ENCODE peak calls at places on chromosomes 11 and 22, in six cellular contexts. E is mucosa of gallbladder; B is RCC 7860; O is activated CD8-positive, alpha-beta memory T cell treated with anti-CD3 and anti-CD28 coated beads for 24 hours; U is HTR-8/SVneo; J is G401. I is an unnamed sample.

GRCh38 chr11:69918938-69919650 is 99.9 kb upstream of the FGF3 start:
- DNase-seq in B (peak; percentile 8), E (peak; percentile 75), U (peak; percentile 82), J (peak; percentile 30), O (peak; percentile 89), I (peak; percentile 93)

GRCh38 chr22:36160499-36160942 is at the start of gene APOL3:
- DNase-seq in U (no peak), E (peak; percentile 78), J (no peak), O (peak; percentile 78), B (no peak), I (no peak)

GRCh38 chr11:4644233-4644632 is 451 bp downstream of the OR51E1 start:
- DNase-seq in B (no peak), O (no peak), J (no peak), U (no peak), E (no peak), I (no peak)

GRCh38 chr11:64206457-64207246 is at the start of gene FERMT3:
- DNase-seq in J (no peak), O (peak; percentile 88), E (peak; percentile 59), B (no peak), U (no peak), I (no peak)

GRCh38 chr11:71565263-71565662 is at the start of gene KRTAP5-10:
- DNase-seq in E (no peak), O (no peak), U (no peak), B (no peak), J (no peak), I (no peak)

GRCh38 chr11:44611687-44612437 is 46.4 kb downstream of the CD82 start:
- DNase-seq in E (no peak), O (peak; percentile 80), U (no peak), B (peak; percentile 10), J (no peak), I (no peak)

GRCh38 chr11:68854273-68854958 is 12.7 kb upstream of the CPT1A start:
- DNase-seq in J (no peak), B (no peak), E (no peak), O (no peak), U (no peak), I (no peak)

GRCh38 chr11:43738600-43739409 is 58.3 kb downstream of the HSD17B12 start:
- DNase-seq in O (no peak), E (no peak), B (no peak), U (peak; percentile 42), J (no peak), I (no peak)

GRCh38 chr11:116542386-116542785 is 230.4 kb downstream of the BUD13 start:
- DNase-seq in U (no peak), J (no peak), B (no peak), O (no peak), E (no peak), I (no peak)

GRCh38 chr11:94845622-94846021 is 77.5 kb downstream of the AMOTL1 start:
- DNase-seq in E (peak; percentile 88), U (no peak), O (no peak), B (no peak), J (no peak), I (no peak)

GRCh38 chr11:629237-629583 is 2.2 kb upstream of the SCT start:
- DNase-seq in U (no peak), E (no peak), B (no peak), O (no peak), J (peak; percentile 54), I (peak; percentile 16)

GRCh38 chr11:74255741-74256369 is 55.6 kb downstream of the P4HA3 start:
- DNase-seq in B (peak; percentile 14), J (peak; percentile 82), E (peak; percentile 56), O (peak; percentile 65), U (peak; percentile 78), I (peak; percentile 50)

GRCh38 chr11:120789391-120789790 is 234.5 kb upstream of the TBCEL start:
- DNase-seq in B (no peak), E (no peak), J (no peak), U (no peak), O (no peak), I (no peak)

GRCh38 chr11:21897203-21897602 is 295.7 kb upstream of the ANO5 start:
- DNase-seq in J (no peak), E (no peak), O (no peak), U (no peak), B (no peak), I (no peak)

GRCh38 chr11:122882809-122883681 is 486 bp downstream of the JHY start:
- DNase-seq in J (peak; percentile 64), O (peak; percentile 82), E (peak; percentile 24), B (peak; percentile 57), U (peak; percentile 45), I (peak; percentile 74)

GRCh38 chr11:62054484-62055121 is 69.2 kb upstream of the INCENP start:
- DNase-seq in O (no peak), U (no peak), J (peak; percentile 27), B (peak; percentile 38), E (no peak), I (peak; percentile 14)

GRCh38 chr11:69884751-69885150 is 65.5 kb upstream of the FGF3 start:
- DNase-seq in U (no peak), E (no peak), B (no peak), O (no peak), J (no peak), I (no peak)

GRCh38 chr11:70174846-70175764 is 28.0 kb upstream of the FADD start:
- DNase-seq in U (no peak), B (no peak), E (no peak), J (no peak), O (no peak), I (no peak)

GRCh38 chr11:45211732-45212131 is 65.3 kb downstream of the PRDM11 start:
- DNase-seq in J (peak; percentile 54), U (no peak), O (no peak), B (no peak), E (no peak), I (no peak)

GRCh38 chr11:71482216-71482615 is 29.2 kb downstream of the NADSYN1 start:
- DNase-seq in E (no peak), O (no peak), U (no peak), J (no peak), B (no peak), I (no peak)

GRCh38 chr11:105000167-105000566 is 22.8 kb downstream of the CASP5 start:
- DNase-seq in O (no peak), U (peak; percentile 10), J (no peak), B (peak; percentile 16), E (no peak), I (peak; percentile 20)

GRCh38 chr11:65300621-65301290 is 13.9 kb upstream of the CDC42EP2 start:
- DNase-seq in U (no peak), E (no peak), J (no peak), O (no peak), B (no peak), I (no peak)

GRCh38 chr11:71323876-71324526 is 71.6 kb upstream of the SHANK2 start:
- DNase-seq in B (no peak), O (no peak), E (no peak), J (no peak), U (no peak), I (no peak)

GRCh38 chr11:36257351-36257750 is 31.9 kb downstream of the COMMD9 start:
- DNase-seq in O (peak; percentile 5), B (peak; percentile 54), E (no peak), J (no peak), U (no peak), I (no peak)

GRCh38 chr11:65491614-65492386 is 7.0 kb upstream of the MALAT1 start:
- DNase-seq in J (peak; percentile 46), U (no peak), B (peak; percentile 95), E (peak; percentile 92), O (no peak), I (peak; percentile 57)

GRCh38 chr11:47318166-47318565 is 34.3 kb downstream of the MYBPC3 start:
- DNase-seq in U (no peak), E (no peak), O (no peak), J (no peak), B (no peak), I (no peak)

GRCh38 chr11:85685131-85685819 is 720 bp downstream of the CCDC89 start:
- DNase-seq in U (no peak), E (peak; percentile 36), B (no peak), J (no peak), O (no peak), I (no peak)

GRCh38 chr11:697811-698311 is 2.2 kb downstream of the TMEM80 start:
- DNase-seq in B (peak; percentile 81), J (peak; percentile 71), E (no peak), U (no peak), O (peak; percentile 56), I (no peak)

GRCh38 chr11:31997955-31998354 is 92.9 kb upstream of the RCN1 start:
- DNase-seq in E (no peak), B (no peak), J (no peak), U (no peak), O (no peak), I (no peak)

GRCh38 chr22:40377931-40378330 is 7.5 kb downstream of the SGSM3 start:
- DNase-seq in U (no peak), J (no peak), E (no peak), B (no peak), O (no peak), I (no peak)

GRCh38 chr11:134355136-134355535 is 23.3 kb downstream of the GLB1L2 start:
- DNase-seq in J (no peak), U (no peak), B (no peak), O (no peak), E (no peak), I (no peak)

GRCh38 chr22:32281092-32281491 is 25.9 kb upstream of the SLC5A4 start:
- DNase-seq in U (no peak), B (no peak), E (no peak), J (no peak), O (no peak), I (no peak)

GRCh38 chr11:94820480-94820879 is 52.3 kb downstream of the AMOTL1 start:
- DNase-seq in J (no peak), B (no peak), O (no peak), E (no peak), U (no peak), I (no peak)

GRCh38 chr22:33909075-33909458 is 11.2 kb downstream of the LARGE1 start:
- DNase-seq in U (no peak), B (no peak), O (no peak), E (no peak), J (no peak), I (no peak)

GRCh38 chr22:43945632-43946390 is 9.4 kb upstream of the SAMM50 start:
- DNase-seq in J (peak; percentile 27), E (peak; percentile 55), U (peak; percentile 76), O (peak; percentile 85), B (peak; percentile 31), I (peak; percentile 75)

GRCh38 chr22:28978158-28978557 is 83.5 kb downstream of the C22orf31 start:
- DNase-seq in O (no peak), J (peak; percentile 51), E (no peak), B (peak; percentile 32), U (no peak), I (no peak)

GRCh38 chr11:18329196-18329870 is 7.0 kb downstream of the GTF2H1 start:
- DNase-seq in U (no peak), O (no peak), B (peak; percentile 28), J (no peak), E (no peak), I (no peak)

GRCh38 chr11:121544956-121545355 is 92.2 kb upstream of the SORL1-AS1 start:
- DNase-seq in B (no peak), U (no peak), J (no peak), E (no peak), O (no peak), I (no peak)